ENCODE peak calls at places on chromosomes 3 and 15, in four cellular contexts. K is HAP-1, A is lower lobe of right lung, G is glutamatergic neuron. W is an unnamed sample.

GRCh38 chr15:67179411-67179995 is 75.0 kb downstream of the AAGAB start:
- DNase-seq in G (no peak), A (no peak), K (no peak), W (no peak)

GRCh38 chr3:86988235-86988634 is 2.7 kb downstream of the VGLL3 start:
- DNase-seq in A (no peak), K (no peak), G (no peak), W (no peak)

GRCh38 chr15:85754993-85755392 is 39.7 kb downstream of the KLHL25 start:
- DNase-seq in A (no peak), K (no peak), G (no peak), W (no peak)

GRCh38 chr3:179933079-179933478 is 103.7 kb downstream of the PEX5L start:
- DNase-seq in A (no peak), G (no peak), K (no peak), W (no peak)

GRCh38 chr3:13537926-13538325 is 11.0 kb upstream of the FBLN2 start:
- DNase-seq in K (no peak), G (no peak), A (no peak), W (no peak)

GRCh38 chr15:41995476-41995855 is 23.1 kb upstream of the EHD4 start:
- DNase-seq in G (no peak), A (no peak), K (no peak), W (no peak)

GRCh38 chr15:28994830-28995180 is 109.0 kb downstream of the APBA2 start:
- DNase-seq in G (no peak), A (no peak), K (no peak), W (no peak)

GRCh38 chr3:170759511-170760173 is 110.4 kb downstream of the RPL22L1 start:
- DNase-seq in A (no peak), G (no peak), K (no peak), W (no peak)

GRCh38 chr3:50627407-50628051 is 10.6 kb downstream of the MAPKAPK3 start:
- DNase-seq in A (peak), K (no peak), G (peak), W (no peak)

GRCh38 chr15:31197497-31198414 is 96.2 kb upstream of the TRPM1 start:
- DNase-seq in K (peak), G (peak), A (peak), W (peak)

GRCh38 chr15:100248236-100248635 is 93.5 kb downstream of the ADAMTS17 start:
- DNase-seq in A (no peak), G (no peak), K (no peak), W (no peak)

GRCh38 chr3:102238362-102238761 is 196.5 kb upstream of the ZPLD1 start:
- DNase-seq in K (no peak), A (no peak), G (no peak), W (peak)

GRCh38 chr3:112653881-112654300 is 12.9 kb upstream of the CCDC80 start:
- DNase-seq in K (no peak), G (no peak), A (peak), W (no peak)

GRCh38 chr3:139111392-139112229 is 66.9 kb upstream of the PRR23C start:
- DNase-seq in A (peak), K (peak), G (peak), W (peak)

GRCh38 chr15:33722005-33722672 is 246.2 kb upstream of the CHRM5 start:
- DNase-seq in A (no peak), G (no peak), K (no peak), W (no peak)

GRCh38 chr15:31489281-31489680 is 162.6 kb downstream of the KLF13 start:
- DNase-seq in G (no peak), A (no peak), K (no peak), W (no peak)

GRCh38 chr3:43477600-43477999 is 144.2 kb downstream of the ANO10 start:
- DNase-seq in K (no peak), A (peak), G (no peak), W (no peak)

GRCh38 chr3:161689699-161690098 is 193.1 kb downstream of the OTOL1 start:
- DNase-seq in A (no peak), K (peak), G (no peak), W (no peak)

GRCh38 chr3:43953814-43954241 is 263.1 kb downstream of the ABHD5 start:
- DNase-seq in K (no peak), A (no peak), G (peak), W (no peak)

GRCh38 chr3:13455644-13456043 is 24.5 kb upstream of the HDAC11 start:
- DNase-seq in G (no peak), A (no peak), K (peak), W (no peak)

GRCh38 chr15:66096711-66097058 is 156.9 kb downstream of the MEGF11 start:
- DNase-seq in A (no peak), K (no peak), G (peak), W (no peak)

GRCh38 chr15:37517106-37517505 is 416.8 kb upstream of the MEIS2 start:
- DNase-seq in K (peak), A (no peak), G (no peak), W (no peak)

GRCh38 chr3:184583345-184584000 is 21.9 kb downstream of the EPHB3 start:
- DNase-seq in K (no peak), G (no peak), A (no peak), W (no peak)

GRCh38 chr15:77528968-77529319 is 103.8 kb downstream of the LINGO1 start:
- DNase-seq in A (peak), K (no peak), G (peak), W (no peak)

GRCh38 chr3:42667523-42668402 is 14.3 kb downstream of the ZBTB47 start:
- DNase-seq in G (peak), K (no peak), A (no peak), W (no peak)

W was measured in NT2/D1.